ENCODE peak calls at places on chromosomes 13 and 19, in six cellular contexts. S is posterior vena cava, N is GM12891, O is AML-193, R is WTC11, B is fibroblast of lung. H is an unnamed sample.

GRCh38 chr13:36480726-36481485 is 48.6 kb downstream of the CCNA1 start:
- DNase-seq in S (no peak), N (no peak), O (peak; percentile 5), R (no peak), B (no peak), H (no peak)

GRCh38 chr19:1074512-1075283 is 7.7 kb downstream of the ARHGAP45 start:
- DNase-seq in S (peak; percentile 97), N (peak; percentile 96), O (peak; percentile 85), R (no peak), B (no peak), H (peak; percentile 82)

GRCh38 chr19:6092329-6093286 is 17.7 kb downstream of the RFX2 start:
- DNase-seq in S (peak; percentile 96), N (no peak), O (no peak), R (peak; percentile 68), B (peak; percentile 71), H (peak; percentile 85)

GRCh38 chr13:112912726-112913440 is 56.1 kb upstream of the MCF2L start:
- DNase-seq in S (no peak), N (no peak), O (no peak), R (no peak), B (no peak), H (no peak)

GRCh38 chr13:65768545-65768944 is 1461.6 kb downstream of the PCDH9 start:
- DNase-seq in S (no peak), N (no peak), O (no peak), R (peak; percentile 66), B (no peak), H (no peak)

GRCh38 chr19:29872224-29872731 is 60.5 kb downstream of the CCNE1 start:
- DNase-seq in S (peak; percentile 79), N (no peak), O (no peak), R (peak; percentile 49), B (peak; percentile 5), H (peak; percentile 34)

GRCh38 chr13:50386527-50387123 is 371.4 kb downstream of the KCNRG start:
- DNase-seq in S (no peak), N (no peak), O (no peak), R (peak; percentile 23), B (peak; percentile 85), H (peak; percentile 47)

GRCh38 chr19:12015753-12016116 is 19.7 kb downstream of the ZNF433 start:
- DNase-seq in S (no peak), N (no peak), O (no peak), R (no peak), B (no peak), H (no peak)

GRCh38 chr19:4933528-4933927 is 24.2 kb downstream of the UHRF1 start:
- DNase-seq in S (no peak), N (no peak), O (no peak), R (no peak), B (peak; percentile 65), H (no peak)

GRCh38 chr19:6236310-6237291 is 43.2 kb downstream of the MLLT1 start:
- DNase-seq in S (no peak), N (peak; percentile 6), O (no peak), R (no peak), B (no peak), H (no peak)

GRCh38 chr13:112747256-112747655 is 57.4 kb downstream of the ATP11A start:
- DNase-seq in S (no peak), N (no peak), O (no peak), R (no peak), B (no peak), H (no peak)

GRCh38 chr13:108084840-108085239 is 130.5 kb downstream of the LIG4 start:
- DNase-seq in S (no peak), N (no peak), O (no peak), R (no peak), B (no peak), H (no peak)

GRCh38 chr19:40539070-40539469 is 37.6 kb upstream of the SHKBP1 start:
- DNase-seq in S (no peak), N (no peak), O (no peak), R (no peak), B (no peak), H (no peak)

GRCh38 chr13:95185851-95186250 is 115.4 kb downstream of the ABCC4 start:
- DNase-seq in S (no peak), N (no peak), O (peak; percentile 24), R (no peak), B (no peak), H (no peak)

GRCh38 chr19:2478756-2479555 is 3.0 kb downstream of the GADD45B start:
- DNase-seq in S (peak; percentile 96), N (no peak), O (peak; percentile 64), R (peak; percentile 57), B (peak; percentile 87), H (peak; percentile 76)

GRCh38 chr19:42601811-42602443 is 7.2 kb upstream of the CEACAM8 start:
- DNase-seq in S (no peak), N (no peak), O (peak; percentile 31), R (peak; percentile 64), B (peak; percentile 4), H (peak; percentile 59)

GRCh38 chr13:27309967-27310598 is 39.5 kb downstream of the RASL11A start:
- DNase-seq in S (no peak), N (no peak), O (no peak), R (no peak), B (peak; percentile 11), H (no peak)

GRCh38 chr19:1791879-1792278 is 20.2 kb downstream of the ATP8B3 start:
- DNase-seq in S (no peak), N (no peak), O (no peak), R (no peak), B (no peak), H (no peak)

GRCh38 chr19:33064778-33065550 is at the start of gene RHPN2:
- DNase-seq in S (peak; percentile 82), N (peak; percentile 83), O (no peak), R (peak; percentile 72), B (peak; percentile 66), H (peak; percentile 95)